ENCODE peak calls at places on chromosomes 16 and 17, in ten cellular contexts. J is AG04450, G is brain microvascular endothelial cell, A is BJ, N is neural crest cell, L is lower leg skin, B is pancreas, F is mucosa of descending colon, S is HCT116, H is MCF 10A. K is an unnamed sample.

GRCh38 chr17:48992433-48992832 is 4.8 kb upstream of the IGF2BP1 start:
- DNase-seq in G (no peak), H (no peak), J (no peak), L (no peak), F (no peak), A (no peak), B (no peak), N (no peak), S (no peak), K (no peak)

GRCh38 chr17:10631048-10631700 is 25.9 kb downstream of the MYH3 start:
- DNase-seq in F (no peak), N (peak), H (peak), L (no peak), B (no peak), G (no peak), J (no peak), S (no peak), A (no peak), K (peak)

GRCh38 chr17:39543176-39543575 is 64.5 kb downstream of the NEUROD2 start:
- DNase-seq in B (no peak), H (no peak), N (no peak), A (no peak), S (no peak), F (no peak), J (no peak), L (no peak), G (no peak), K (no peak)

GRCh38 chr16:85417156-85417860 is 195.8 kb upstream of the GSE1 start:
- DNase-seq in N (no peak), S (no peak), H (no peak), L (peak), G (no peak), J (no peak), F (peak), A (no peak), B (no peak), K (no peak)

GRCh38 chr17:42111901-42112551 is 488 bp downstream of the DHX58 start:
- DNase-seq in B (peak), G (no peak), A (no peak), J (no peak), S (no peak), H (no peak), N (no peak), L (no peak), F (peak), K (peak)

GRCh38 chr17:7851438-7852261 is 3.2 kb upstream of the TMEM88 start:
- DNase-seq in N (peak), L (peak), S (no peak), H (peak), J (no peak), F (peak), G (peak), B (peak), A (no peak), K (peak)

GRCh38 chr16:84552135-84552534 is 47.7 kb upstream of the MEAK7 start:
- DNase-seq in H (no peak), G (no peak), L (no peak), S (no peak), B (no peak), A (no peak), F (no peak), N (no peak), J (no peak), K (peak)

GRCh38 chr16:29820730-29821662 is 734 bp downstream of the MVP start:
- DNase-seq in N (no peak), F (peak), B (peak), H (peak), L (no peak), G (no peak), A (no peak), S (no peak), J (no peak), K (peak)

GRCh38 chr16:27405546-27406451 is 3.8 kb downstream of the IL21R start:
- DNase-seq in S (no peak), B (peak), G (no peak), F (no peak), A (no peak), L (peak), H (no peak), J (no peak), N (no peak), K (no peak)

GRCh38 chr17:17742133-17742621 is 60.9 kb downstream of the RAI1 start:
- DNase-seq in S (no peak), G (no peak), H (peak), B (no peak), L (no peak), A (no peak), N (no peak), J (no peak), F (no peak), K (no peak)

GRCh38 chr17:63984651-63985386 is 12.1 kb upstream of the SCN4A start:
- DNase-seq in A (peak), L (peak), S (peak), B (no peak), J (peak), H (peak), G (peak), N (no peak), F (no peak), K (peak)

GRCh38 chr17:43979011-43979410 is 25.3 kb upstream of the PYY start:
- DNase-seq in S (no peak), G (no peak), F (no peak), N (no peak), A (no peak), H (no peak), J (no peak), B (no peak), L (no peak), K (no peak)

GRCh38 chr16:74521691-74522090 is 85.2 kb downstream of the GLG1 start:
- DNase-seq in A (no peak), B (no peak), L (no peak), J (no peak), F (no peak), H (peak), N (no peak), S (no peak), G (peak), K (no peak)
- TF ChIP-seq CTCF in A (no peak), B (no peak), L (no peak), J (no peak), F (no peak), H (no peak), N (no peak), S (no peak), G (no peak), K (no peak)

DNA sequence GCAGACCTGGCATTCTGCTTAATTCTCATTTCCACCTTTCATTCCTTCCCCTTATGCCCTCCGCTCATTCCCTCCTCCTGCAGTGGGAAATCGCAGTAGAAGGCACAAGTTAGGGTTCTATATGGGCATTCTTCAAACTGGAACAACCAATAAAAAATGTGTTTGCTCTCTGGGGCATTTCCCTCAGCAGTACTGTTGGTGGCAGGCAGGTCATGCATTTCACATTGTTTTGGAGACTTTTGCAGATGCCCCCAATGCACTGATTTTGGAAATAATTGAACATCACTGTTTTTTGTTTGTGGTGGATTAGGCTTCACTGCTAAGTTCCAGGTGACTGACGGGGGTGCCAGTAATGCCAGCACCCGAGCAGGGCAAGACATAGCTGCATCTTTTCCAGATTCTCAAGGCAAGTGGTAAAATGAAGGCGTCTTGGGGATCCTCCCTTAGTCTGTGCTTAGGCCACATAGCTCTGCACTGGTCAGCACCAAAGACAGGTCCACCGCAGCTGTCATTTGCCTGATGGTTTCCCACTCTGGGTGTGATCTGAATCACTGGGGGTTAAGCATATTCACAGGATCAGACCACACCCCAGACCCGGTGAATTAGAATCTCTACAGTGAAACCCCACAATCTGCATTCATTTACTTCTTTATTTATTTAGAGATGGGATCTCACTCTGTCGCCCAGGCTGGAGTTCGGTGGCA is 304.5 kb downstream of the CPPED1 start:
- DNase-seq in S (no peak), B (no peak), F (no peak), N (no peak), A (no peak), L (no peak), J (no peak), H (no peak), G (no peak), K (no peak)
- TF ChIP-seq CTCF in S (no peak), B (no peak), F (no peak), N (no peak), A (no peak), L (no peak), J (no peak), H (no peak), G (no peak), K (no peak)

GRCh38 chr17:58632324-58633314 is 59.2 kb downstream of the TEX14 start:
- DNase-seq in N (no peak), S (no peak), B (peak), A (no peak), H (no peak), F (no peak), J (no peak), L (no peak), G (no peak), K (no peak)

GRCh38 chr17:58626905-58627304 is 64.9 kb downstream of the TEX14 start:
- DNase-seq in J (no peak), G (no peak), B (no peak), F (no peak), S (no peak), H (no peak), N (no peak), A (no peak), L (no peak), K (no peak)

GRCh38 chr17:58630883-58631522 is 60.8 kb downstream of the TEX14 start:
- DNase-seq in F (no peak), H (no peak), L (no peak), B (peak), N (peak), J (no peak), A (no peak), G (peak), S (peak), K (no peak)

GRCh38 chr17:58637011-58637570 is 54.8 kb downstream of the TEX14 start:
- DNase-seq in G (no peak), A (no peak), F (no peak), N (no peak), B (no peak), L (no peak), J (no peak), S (no peak), H (no peak), K (no peak)

GRCh38 chr17:58631523-58632323 is 60.1 kb downstream of the TEX14 start:
- DNase-seq in G (peak), B (peak), F (peak), H (peak), J (peak), A (peak), N (peak), L (peak), S (peak), K (peak)
- TF ChIP-seq CTCF in G (no peak), B (no peak), F (peak), H (no peak), J (peak), A (peak), N (peak), L (no peak), S (peak), K (peak)

GRCh38 chr16:86751081-86752030 is 173.0 kb downstream of the FOXL1 start:
- DNase-seq in J (peak), S (no peak), L (no peak), H (peak), A (peak), N (no peak), B (no peak), F (no peak), G (peak), K (peak)
- TF ChIP-seq CTCF in J (no peak), S (no peak), L (no peak), H (no peak), A (no peak), N (no peak), B (no peak), F (no peak), G (peak), K (no peak)

GRCh38 chr16:1823821-1824220 is 2.8 kb downstream of the HAGH start:
- DNase-seq in F (no peak), J (peak), B (no peak), L (no peak), G (peak), N (no peak), A (no peak), H (peak), S (no peak), K (peak)
- TF ChIP-seq CTCF in F (no peak), J (peak), B (no peak), L (no peak), G (peak), N (no peak), A (peak), H (no peak), S (peak), K (peak)

GRCh38 chr17:31743767-31744166 is 115.3 kb downstream of the COPRS start:
- DNase-seq in S (no peak), B (no peak), F (no peak), A (no peak), G (no peak), L (no peak), J (no peak), H (no peak), N (no peak), K (no peak)
- TF ChIP-seq CTCF in S (no peak), B (no peak), F (no peak), A (no peak), G (no peak), L (no peak), J (no peak), H (no peak), N (no peak), K (no peak)

GRCh38 chr16:68084504-68085258 is 489 bp upstream of the NFATC3 start:
- DNase-seq in B (peak), G (peak), A (no peak), J (no peak), L (peak), H (peak), S (no peak), F (peak), N (peak), K (peak)
- TF ChIP-seq CTCF in B (no peak), G (peak), A (peak), J (no peak), L (no peak), H (no peak), S (no peak), F (no peak), N (peak), K (no peak)

GRCh38 chr16:68629315-68629900 is 15.7 kb upstream of the CDH3 start:
- DNase-seq in H (no peak), G (no peak), A (no peak), B (no peak), S (no peak), J (no peak), L (no peak), F (no peak), N (no peak), K (no peak)

GRCh38 chr16:68626557-68626956 is 18.6 kb upstream of the CDH3 start:
- DNase-seq in A (no peak), H (no peak), S (no peak), J (no peak), B (no peak), F (no peak), N (no peak), G (no peak), L (no peak), K (no peak)
- TF ChIP-seq CTCF in A (no peak), H (no peak), S (no peak), J (no peak), B (no peak), F (no peak), N (no peak), G (no peak), L (no peak), K (no peak)

K was measured in epithelial cell of esophagus.